ENCODE peak calls at places on chromosomes 12 and 14, in four cellular contexts. R is Ammon's horn; O is M059J; P is activated CD4-positive, alpha-beta T cell treated with anti-CD3 and anti-CD28 coated beads for 24 hours. U is an unnamed sample.

GRCh38 chr14:99260652-99261551 is 11.1 kb downstream of the BCL11B start:
- DNase-seq in R (no peak), O (no peak), P (no peak), U (no peak)

GRCh38 chr14:81406863-81407262 is 6.7 kb upstream of the STON2 start:
- DNase-seq in R (peak), O (peak), P (no peak), U (peak)

GRCh38 chr12:13024151-13024946 is 19.8 kb upstream of the FAM234B start:
- DNase-seq in R (peak), O (peak), P (no peak), U (peak)

GRCh38 chr12:109047081-109047805 is 5.1 kb upstream of the USP30 start:
- DNase-seq in R (no peak), O (peak), P (no peak), U (peak)

GRCh38 chr12:121872546-121873223 is 14.0 kb upstream of the HPD start:
- DNase-seq in R (peak), O (peak), P (no peak), U (peak)

GRCh38 chr12:53492188-53492587 is 7.1 kb downstream of the MAP3K12 start:
- DNase-seq in R (no peak), O (no peak), P (no peak), U (peak)

GRCh38 chr12:50103767-50104321 is at the start of gene GPD1:
- DNase-seq in R (peak), O (peak), P (no peak), U (peak)

GRCh38 chr14:73250781-73251500 is 13.6 kb downstream of the PAPLN start:
- DNase-seq in R (no peak), O (no peak), P (no peak), U (no peak)